ENCODE peak calls at places on chromosomes 7 and 10, in five cellular contexts. T, Z, U, K and Q are unnamed samples.

GRCh38 chr7:158066085-158066484 is 521.5 kb downstream of the PTPRN2 start:
- DNase-seq in T (no peak), Z (no peak), U (no peak), K (no peak), Q (no peak)

GRCh38 chr7:15309891-15310290 is 251.9 kb downstream of the AGMO start:
- DNase-seq in T (no peak), Z (no peak), U (no peak), K (peak), Q (no peak)

GRCh38 chr10:123561145-123561448 is 105.1 kb upstream of the GPR26 start:
- DNase-seq in T (no peak), Z (no peak), U (no peak), K (no peak), Q (no peak)

GRCh38 chr10:69439813-69440506 is 11.3 kb upstream of the TSPAN15 start:
- DNase-seq in T (no peak), Z (peak), U (no peak), K (peak), Q (no peak)

GRCh38 chr10:61592581-61592980 is 70.1 kb upstream of the CABCOCO1 start:
- DNase-seq in T (no peak), Z (no peak), U (no peak), K (peak), Q (no peak)

GRCh38 chr7:73528204-73528603 is 6.1 kb upstream of the BAZ1B start:
- DNase-seq in T (no peak), Z (no peak), U (no peak), K (no peak), Q (no peak)

GRCh38 chr7:98081351-98081750 is 25.3 kb upstream of the LMTK2 start:
- DNase-seq in T (no peak), Z (no peak), U (no peak), K (no peak), Q (no peak)

GRCh38 chr7:140214075-140214684 is 37.4 kb upstream of the KDM7A start:
- DNase-seq in T (no peak), Z (no peak), U (no peak), K (no peak), Q (no peak)

GRCh38 chr7:48390381-48391327 is 219.4 kb downstream of the ABCA13 start:
- DNase-seq in T (no peak), Z (no peak), U (no peak), K (no peak), Q (no peak)